ENCODE peak calls at places on chromosome 5, in four cellular contexts. K is GM12878, Z is HepG2, H is K562. C is an unnamed sample.

GRCh38 chr5:94021246-94021645 is 279.8 kb upstream of the POU5F2 start:
- DNase-seq in K (no peak), Z (peak; percentile 73), H (no peak), C (peak; percentile 84)

GRCh38 chr5:180402716-180403115 is 49.6 kb upstream of the GFPT2 start:
- DNase-seq in K (no peak), Z (no peak), H (no peak), C (no peak)

GRCh38 chr5:172666251-172666650 is 25.2 kb downstream of the NEURL1B start:
- DNase-seq in K (no peak), Z (peak; percentile 24), H (peak; percentile 55), C (no peak)

GRCh38 chr5:134127376-134127861 is 12.9 kb downstream of the TCF7 start:
- DNase-seq in K (peak; percentile 79), Z (no peak), H (no peak), C (peak; percentile 77)

GRCh38 chr5:102654559-102655354 is 100.3 kb upstream of the PAM start:
- DNase-seq in K (no peak), Z (no peak), H (no peak), C (no peak)

GRCh38 chr5:14250778-14251711 is 107.9 kb downstream of the TRIO start:
- DNase-seq in K (no peak), Z (no peak), H (no peak), C (no peak)

GRCh38 chr5:170225326-170226137 is 7.3 kb upstream of the C5orf58 start:
- DNase-seq in K (peak; percentile 4), Z (peak; percentile 23), H (peak; percentile 68), C (peak; percentile 64)

GRCh38 chr5:132019857-132020555 is 8.5 kb upstream of the ACSL6 start:
- DNase-seq in K (peak; percentile 76), Z (no peak), H (no peak), C (no peak)

GRCh38 chr5:6712136-6712581 is 1.1 kb upstream of the TENT4A start:
- DNase-seq in K (no peak), Z (peak; percentile 52), H (peak; percentile 50), C (peak; percentile 60)

GRCh38 chr5:76325326-76325725 is 77.8 kb upstream of the IQGAP2 start:
- DNase-seq in K (no peak), Z (no peak), H (no peak), C (no peak)

GRCh38 chr5:65108786-65109743 is 340.3 kb downstream of the CWC27 start:
- DNase-seq in K (no peak), Z (no peak), H (no peak), C (no peak)

GRCh38 chr5:75756191-75756590 is 39.0 kb upstream of the POC5 start:
- DNase-seq in K (no peak), Z (no peak), H (no peak), C (no peak)

DNA sequence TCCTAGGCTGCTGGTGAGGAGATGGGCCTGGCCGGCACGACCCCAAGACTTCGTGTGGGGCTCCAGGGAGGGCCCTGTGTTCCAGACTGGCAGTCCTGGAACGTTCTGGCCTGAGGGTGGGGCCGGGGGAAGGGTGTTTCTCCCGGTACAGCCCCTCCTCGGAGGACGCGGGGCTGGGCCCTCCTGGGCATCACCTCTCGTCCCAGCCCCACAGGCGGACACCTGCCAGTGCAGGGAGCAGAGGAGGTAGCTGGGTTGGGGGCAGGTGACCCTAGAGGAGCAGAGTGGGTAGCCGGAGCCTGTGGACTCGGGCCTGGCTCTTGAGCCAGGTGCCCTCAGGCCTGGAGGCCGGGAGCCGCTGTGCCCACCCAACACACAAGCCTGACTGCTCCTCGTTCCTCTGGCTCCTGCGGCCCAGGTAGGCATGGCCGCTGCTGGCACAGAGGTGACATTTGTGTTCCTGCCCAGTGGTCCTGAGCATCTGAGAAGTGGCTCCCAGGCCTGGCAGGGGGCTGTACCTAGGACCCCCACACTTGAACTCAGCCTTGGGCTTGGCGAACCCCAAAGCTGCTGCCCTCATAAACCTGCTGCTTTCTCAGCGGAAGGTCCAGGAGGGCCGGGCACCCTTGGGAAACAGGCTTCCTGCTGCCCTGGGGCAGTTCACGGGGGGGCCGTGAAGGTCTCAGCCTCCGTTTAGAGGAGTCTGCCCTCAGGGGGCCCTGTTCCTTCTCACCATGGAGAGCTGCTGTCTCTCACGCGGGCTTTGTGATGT is 817 bp downstream of the SLC6A19 start:
- DNase-seq in K (no peak), Z (no peak), H (no peak), C (no peak)
- TF ChIP-seq MYC in K (no peak), Z (no peak), H (no peak), C (no peak)

GRCh38 chr5:153525536-153525935 is 35.1 kb downstream of the GRIA1 start:
- DNase-seq in K (no peak), Z (no peak), H (no peak), C (no peak)

GRCh38 chr5:153520952-153521351 is 30.5 kb downstream of the GRIA1 start:
- DNase-seq in K (no peak), Z (no peak), H (no peak), C (no peak)

GRCh38 chr5:153520137-153520536 is 29.7 kb downstream of the GRIA1 start:
- DNase-seq in K (no peak), Z (no peak), H (no peak), C (no peak)

GRCh38 chr5:153523831-153524230 is 33.4 kb downstream of the GRIA1 start:
- DNase-seq in K (no peak), Z (no peak), H (no peak), C (peak; percentile 44)

GRCh38 chr5:153523196-153523595 is 32.7 kb downstream of the GRIA1 start:
- DNase-seq in K (no peak), Z (no peak), H (no peak), C (no peak)
- H3K9ac ChIP-seq in K (no peak overlapping the region), Z (no peak overlapping the region), H (no peak overlapping the region), C (no peak overlapping the region)

GRCh38 chr5:73152411-73153388 is 20.3 kb upstream of the TMEM174 start:
- DNase-seq in K (no peak), Z (no peak), H (no peak), C (no peak)
- TF ChIP-seq CTCF in K (no peak), Z (peak; percentile 21), H (peak; percentile 15), C (no peak)

DNA sequence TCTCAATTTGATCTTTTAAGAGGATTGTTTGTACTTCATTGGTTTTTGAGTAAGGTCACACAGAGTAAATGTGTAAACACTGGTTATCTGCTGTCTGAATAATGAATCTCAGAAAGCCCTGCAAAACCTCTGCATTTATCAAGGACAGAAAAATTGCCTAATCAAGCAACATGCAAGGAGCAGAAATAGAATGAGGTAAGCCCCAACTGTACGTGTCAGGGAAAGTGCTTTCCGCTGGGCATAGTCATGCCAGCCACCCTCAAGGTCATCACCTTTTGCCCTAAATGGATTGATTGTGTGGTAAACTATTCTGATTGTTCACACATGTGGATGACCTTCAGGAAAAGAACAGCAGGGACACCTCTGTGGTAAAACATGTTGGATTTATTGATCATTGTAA is 376.9 kb upstream of the KCNN2 start:
- DNase-seq in K (no peak), Z (no peak), H (no peak), C (no peak)
- TF ChIP-seq MYC in K (no peak), Z (no peak), H (no peak), C (no peak)

GRCh38 chr5:178940569-178941360 is at the start of gene ZNF454:
- DNase-seq in K (no peak), Z (no peak), H (no peak), C (peak; percentile 35)
- H3K9ac ChIP-seq in K (no peak within 1 kb of the TSS), Z (no peak within 1 kb of the TSS), H (no peak within 1 kb of the TSS), C (no peak within 1 kb of the TSS)

GRCh38 chr5:60843693-60844428 is at the start of gene ELOVL7:
- DNase-seq in K (no peak), Z (peak; percentile 59), H (peak; percentile 83), C (peak; percentile 14)
- TF ChIP-seq CTCF in K (peak; percentile 56), Z (peak; percentile 69), H (peak; percentile 59), C (peak; percentile 52)

DNA sequence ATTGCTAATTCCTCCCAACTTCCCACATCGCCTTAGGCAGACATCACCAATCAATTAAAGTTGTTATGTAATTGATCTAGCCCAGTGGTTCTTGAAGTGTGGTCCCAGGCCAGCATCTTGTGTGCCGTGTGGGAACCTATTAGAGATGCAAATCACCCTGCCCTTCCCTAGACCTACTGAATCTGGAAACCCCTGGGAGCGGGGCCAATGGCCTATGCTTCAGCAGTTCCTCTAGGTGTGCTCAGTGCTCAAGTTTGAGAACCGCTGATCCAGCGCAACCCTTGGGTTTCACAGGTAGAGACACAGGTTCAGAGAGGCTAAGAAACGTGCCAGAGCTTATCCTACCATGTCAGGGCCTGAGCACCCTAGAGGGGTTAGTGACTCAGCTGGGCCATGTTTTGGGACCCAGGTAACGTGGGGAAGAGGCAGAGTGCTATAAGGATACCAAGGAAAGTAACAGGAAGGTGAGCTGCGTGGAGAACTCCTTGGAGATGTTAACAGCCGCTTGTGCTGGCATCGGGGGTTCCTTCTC is 4.4 kb downstream of the SLC34A1 start:
- DNase-seq in K (no peak), Z (no peak), H (no peak), C (no peak)
- TF ChIP-seq MYC in K (no peak), Z (no peak), H (no peak), C (no peak)

DNA sequence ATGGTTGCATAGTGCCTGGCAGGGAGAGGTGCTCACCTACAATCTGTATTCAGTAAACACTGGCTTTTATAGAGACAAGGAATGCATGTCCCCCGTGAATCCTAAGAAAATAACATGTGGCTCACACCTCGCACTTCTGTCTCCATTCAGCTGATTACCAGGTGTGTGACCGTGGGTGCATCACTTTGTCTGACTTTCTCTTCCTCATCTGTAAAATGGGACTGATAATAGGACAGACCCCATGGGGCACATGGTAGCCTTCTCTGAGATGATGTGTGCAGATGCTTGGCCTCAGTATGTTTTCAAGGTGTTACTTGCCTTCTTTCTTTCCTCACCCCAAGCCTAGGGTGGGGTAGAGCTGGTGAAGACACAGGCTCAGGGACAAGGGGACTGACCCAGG is 6.3 kb downstream of the CXXC5 start:
- DNase-seq in K (no peak), Z (no peak), H (no peak), C (no peak)
- H3K9ac ChIP-seq in K (peak overlapping the region; percentile 72), Z (peak overlapping the region; percentile 25), H (peak overlapping the region; percentile 84), C (no peak overlapping the region)

C was measured in endothelial cell of umbilical vein.